ENCODE peak calls at places on chromosome 2, in four cellular contexts. N is GM10248, M is nephron progenitor cell, O is GM06990. Z is an unnamed sample.

GRCh38 chr2:135744761-135745314 is 3.2 kb downstream of the UBXN4 start:
- DNase-seq in N (peak), M (no peak), O (no peak), Z (no peak)

GRCh38 chr2:31241625-31242270 is 7.8 kb downstream of the EHD3 start:
- DNase-seq in N (no peak), M (no peak), O (no peak), Z (no peak)

GRCh38 chr2:38750793-38751042 is 443 bp downstream of the SRSF7 start:
- DNase-seq in N (peak), M (peak), O (no peak), Z (peak)

GRCh38 chr2:233075141-233075965 is 15.2 kb downstream of the INPP5D start:
- DNase-seq in N (no peak), M (no peak), O (no peak), Z (no peak)

GRCh38 chr2:129467012-129467779 is 512.3 kb upstream of the RAB6C start:
- DNase-seq in N (no peak), M (no peak), O (no peak), Z (peak)

GRCh38 chr2:198973181-198973580 is 484.6 kb downstream of the SATB2 start:
- DNase-seq in N (no peak), M (no peak), O (no peak), Z (no peak)

GRCh38 chr2:166661391-166661790 is 167.3 kb upstream of the SCN7A start:
- DNase-seq in N (no peak), M (no peak), O (no peak), Z (no peak)

GRCh38 chr2:86078801-86079545 is 26.7 kb downstream of the POLR1A start:
- DNase-seq in N (no peak), M (no peak), O (no peak), Z (no peak)

GRCh38 chr2:186201371-186201770 is 284.7 kb upstream of the ZC3H15 start:
- DNase-seq in N (no peak), M (no peak), O (no peak), Z (no peak)

GRCh38 chr2:111121028-111121872 is 536 bp downstream of the BCL2L11 start:
- DNase-seq in N (peak), M (peak), O (peak), Z (peak)

GRCh38 chr2:171451074-171451473 is 17.0 kb downstream of the DCAF17 start:
- DNase-seq in N (no peak), M (no peak), O (no peak), Z (no peak)

GRCh38 chr2:55232863-55233657 is 572 bp downstream of the RPS27A start:
- DNase-seq in N (peak), M (peak), O (peak), Z (no peak)

GRCh38 chr2:3468296-3468988 is 50.9 kb downstream of the ADI1 start:
- DNase-seq in N (no peak), M (no peak), O (no peak), Z (no peak)

GRCh38 chr2:144460981-144461766 is 58.7 kb downstream of the ZEB2 start:
- DNase-seq in N (no peak), M (no peak), O (no peak), Z (no peak)

GRCh38 chr2:111117666-111118454 is 2.9 kb upstream of the BCL2L11 start:
- DNase-seq in N (no peak), M (peak), O (peak), Z (no peak)

GRCh38 chr2:69291004-69291650 is 95.9 kb downstream of the GFPT1 start:
- DNase-seq in N (no peak), M (no peak), O (no peak), Z (no peak)

GRCh38 chr2:136179602-136179975 is 61.6 kb upstream of the CXCR4 start:
- DNase-seq in N (no peak), M (no peak), O (no peak), Z (no peak)

GRCh38 chr2:44053052-44053451 is 57.3 kb upstream of the LRPPRC start:
- DNase-seq in N (no peak), M (no peak), O (no peak), Z (no peak)

GRCh38 chr2:2735041-2735440 is 404.0 kb upstream of the MYT1L start:
- DNase-seq in N (no peak), M (no peak), O (no peak), Z (no peak)

GRCh38 chr2:3479430-3480320 is 39.7 kb downstream of the ADI1 start:
- DNase-seq in N (no peak), M (no peak), O (no peak), Z (no peak)

GRCh38 chr2:133077259-133077822 is 407.3 kb upstream of the LYPD1 start:
- DNase-seq in N (no peak), M (no peak), O (no peak), Z (no peak)

GRCh38 chr2:23146011-23146410 is 239.0 kb upstream of the KLHL29 start:
- DNase-seq in N (no peak), M (no peak), O (no peak), Z (no peak)

GRCh38 chr2:235808366-235808765 is 314.5 kb downstream of the AGAP1 start:
- DNase-seq in N (no peak), M (no peak), O (no peak), Z (no peak)

GRCh38 chr2:169486487-169486886 is 7.2 kb downstream of the BBS5 start:
- DNase-seq in N (no peak), M (no peak), O (no peak), Z (no peak)

GRCh38 chr2:31266804-31267203 is 32.9 kb downstream of the EHD3 start:
- DNase-seq in N (no peak), M (no peak), O (no peak), Z (no peak)

GRCh38 chr2:218448934-218449333 is 30.0 kb downstream of the VIL1 start:
- DNase-seq in N (no peak), M (no peak), O (no peak), Z (no peak)

GRCh38 chr2:182766626-182767025 is 50.6 kb downstream of the DNAJC10 start:
- DNase-seq in N (no peak), M (no peak), O (no peak), Z (no peak)

GRCh38 chr2:182763311-182763912 is 47.4 kb downstream of the DNAJC10 start:
- DNase-seq in N (no peak), M (peak), O (no peak), Z (no peak)

GRCh38 chr2:182761903-182762302 is 45.8 kb downstream of the DNAJC10 start:
- DNase-seq in N (no peak), M (no peak), O (no peak), Z (no peak)

GRCh38 chr2:182767578-182767977 is 51.5 kb downstream of the DNAJC10 start:
- DNase-seq in N (no peak), M (no peak), O (no peak), Z (no peak)
- TF ChIP-seq CTCF in N (no peak), M (peak), O (peak), Z (peak)

GRCh38 chr2:240595381-240596079 is 9.0 kb downstream of the CAPN10 start:
- DNase-seq in N (peak), M (peak), O (no peak), Z (no peak)
- TF ChIP-seq CTCF in N (peak), M (peak), O (peak), Z (no peak)

GRCh38 chr2:64988420-64989125 is 626 bp upstream of the SLC1A4 start:
- DNase-seq in N (peak), M (peak), O (peak), Z (peak)
- TF ChIP-seq CTCF in N (peak), M (peak), O (no peak), Z (peak)

GRCh38 chr2:12050381-12050780 is 303.9 kb downstream of the LPIN1 start:
- DNase-seq in N (no peak), M (no peak), O (no peak), Z (no peak)
- TF ChIP-seq CTCF in N (no peak), M (no peak), O (peak), Z (peak)

GRCh38 chr2:138814123-138814883 is 34.1 kb upstream of the NXPH2 start:
- DNase-seq in N (no peak), M (no peak), O (no peak), Z (no peak)
- TF ChIP-seq CTCF in N (no peak), M (peak), O (peak), Z (peak)

DNA sequence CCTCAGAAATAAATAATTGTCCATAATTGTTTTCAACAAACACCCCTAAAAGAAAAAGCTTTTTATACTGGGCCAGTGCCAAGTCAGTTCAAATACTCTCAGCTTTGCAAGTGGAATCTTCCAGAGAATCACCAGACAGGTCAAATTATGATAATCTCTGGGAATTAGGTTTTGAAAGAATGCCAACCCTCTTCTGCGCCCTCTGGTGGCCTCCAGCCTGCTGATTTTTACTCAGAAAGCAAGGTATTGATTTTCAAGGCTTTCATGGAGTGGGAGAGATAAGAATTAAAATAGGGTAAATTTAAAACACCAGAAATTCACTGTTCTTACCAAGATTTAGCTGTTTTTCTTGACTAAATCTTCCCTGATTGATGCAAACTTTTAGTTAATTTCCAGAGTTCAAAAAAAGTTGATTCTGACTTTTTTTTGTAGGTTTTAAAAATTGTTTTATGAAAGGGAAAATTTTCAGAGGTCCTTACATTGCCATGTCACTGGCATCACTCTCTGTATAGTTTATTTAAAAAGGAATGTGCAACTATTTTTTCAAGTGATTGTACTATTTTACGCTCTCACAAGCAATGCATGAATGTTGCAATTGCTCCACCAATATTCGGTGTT is 282.9 kb upstream of the TNP1 start:
- DNase-seq in N (no peak), M (peak), O (no peak), Z (no peak)
- TF ChIP-seq CTCF in N (peak), M (peak), O (peak), Z (peak)

DNA sequence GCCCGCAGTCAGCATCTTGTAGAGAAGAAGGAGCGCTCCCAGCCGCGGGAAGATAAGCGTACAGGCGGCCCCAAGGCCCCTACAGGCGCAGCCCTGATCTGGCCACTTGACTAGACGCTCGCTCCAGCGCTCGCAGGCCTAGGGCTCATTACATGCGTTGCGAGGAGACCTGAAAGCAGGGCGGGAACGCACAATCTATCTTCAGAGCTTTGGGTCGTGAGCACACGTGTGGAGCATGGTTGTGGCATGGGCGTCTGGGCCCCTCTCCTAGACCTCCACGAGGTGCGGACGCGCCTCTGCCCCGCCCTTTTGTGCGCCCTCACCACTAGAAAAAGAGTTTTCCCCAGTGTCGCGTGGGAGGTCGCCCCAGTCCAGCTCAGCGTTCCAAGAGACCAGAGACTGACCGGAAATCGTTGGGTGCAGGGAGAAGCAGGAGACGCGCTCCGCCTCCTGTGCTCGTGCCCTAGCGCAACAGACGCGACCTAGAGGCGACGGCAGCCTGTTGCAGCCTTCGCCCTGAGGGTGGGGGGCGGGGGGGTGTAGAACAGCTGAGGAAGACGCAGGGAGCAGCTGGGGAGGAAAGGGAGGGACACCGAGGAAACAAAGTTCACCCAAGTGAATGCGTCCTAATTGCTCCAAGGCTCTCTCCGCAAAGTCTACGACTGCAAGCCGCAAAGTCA is 12.6 kb downstream of the NR4A2 start:
- DNase-seq in N (no peak), M (no peak), O (no peak), Z (no peak)
- TF ChIP-seq CTCF in N (no peak), M (no peak), O (no peak), Z (no peak)

GRCh38 chr2:67867735-67868134 is 195.1 kb downstream of the C1D start:
- DNase-seq in N (no peak), M (no peak), O (no peak), Z (no peak)

GRCh38 chr2:67871696-67872320 is 191.0 kb downstream of the C1D start:
- DNase-seq in N (no peak), M (no peak), O (no peak), Z (no peak)

GRCh38 chr2:67865871-67866386 is 196.9 kb downstream of the C1D start:
- DNase-seq in N (no peak), M (no peak), O (no peak), Z (no peak)
- TF ChIP-seq CTCF in N (no peak), M (no peak), O (no peak), Z (no peak)

GRCh38 chr2:26230806-26231205 is 13.6 kb downstream of the HADHA start:
- DNase-seq in N (no peak), M (no peak), O (no peak), Z (no peak)

GRCh38 chr2:26238301-26238958 is 6.0 kb downstream of the HADHA start:
- DNase-seq in N (no peak), M (no peak), O (no peak), Z (no peak)

GRCh38 chr2:26237868-26238267 is 6.6 kb downstream of the HADHA start:
- DNase-seq in N (no peak), M (no peak), O (no peak), Z (no peak)

GRCh38 chr2:26229595-26229994 is 14.8 kb downstream of the HADHA start:
- DNase-seq in N (no peak), M (no peak), O (no peak), Z (no peak)

DNA sequence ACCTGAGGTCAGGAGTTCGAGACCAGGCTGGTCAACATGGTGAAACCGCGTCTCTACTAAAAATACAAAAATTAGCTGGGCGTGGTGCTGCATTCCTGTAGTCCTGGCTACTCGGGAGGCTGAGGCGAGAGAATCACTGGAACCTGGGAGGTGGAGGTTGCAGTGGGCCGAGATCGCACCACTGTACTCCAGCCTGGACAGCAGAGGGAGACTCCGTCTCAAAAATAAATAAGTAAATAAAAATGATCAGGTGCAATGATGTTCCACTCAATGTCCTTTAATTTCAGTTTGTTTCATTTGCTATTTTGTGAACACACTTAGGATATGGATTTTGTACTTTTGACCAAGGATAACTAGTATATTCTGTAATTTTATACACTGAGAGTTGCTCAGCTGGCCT is 9.3 kb downstream of the HADHA start:
- DNase-seq in N (no peak), M (no peak), O (no peak), Z (no peak)
- TF ChIP-seq CTCF in N (no peak), M (no peak), O (peak), Z (peak)